ENCODE peak calls at places on chromosomes 12 and 14, in ten cellular contexts. M is psoas muscle, Y is lower leg skin, D is Peyer's patch, P is bronchial epithelial cell, X is glutamatergic neuron, J is A673, H is thyroid gland, G is astrocyte of the spinal cord, U is progenitor cell of endocrine pancreas. R is an unnamed sample.

GRCh38 chr12:94988471-94988870 is 15.0 kb downstream of the NDUFA12 start:
- DNase-seq in D (no peak), G (no peak), Y (no peak), X (no peak), M (no peak), J (no peak), P (no peak), H (no peak), U (no peak), R (no peak)

GRCh38 chr14:104877806-104878550 is 12.9 kb downstream of the CEP170B start:
- DNase-seq in J (no peak), M (peak), D (no peak), U (no peak), X (no peak), Y (no peak), G (no peak), P (no peak), H (no peak), R (no peak)

GRCh38 chr14:48725001-48725734 is 861.0 kb downstream of the RPS29 start:
- DNase-seq in M (no peak), U (no peak), H (no peak), G (peak), Y (no peak), J (no peak), D (no peak), P (no peak), X (no peak), R (no peak)

GRCh38 chr12:70920251-70920851 is at the start of gene PTPRR:
- DNase-seq in H (peak), D (no peak), J (peak), Y (no peak), G (no peak), U (no peak), P (no peak), M (no peak), X (peak), R (peak)

GRCh38 chr14:73477618-73478266 is 13.0 kb upstream of the RIOX1 start:
- DNase-seq in U (no peak), D (no peak), Y (peak), G (no peak), M (no peak), H (no peak), P (peak), X (no peak), J (no peak), R (no peak)

GRCh38 chr14:91297081-91297711 is 52.7 kb upstream of the GPR68 start:
- DNase-seq in P (no peak), H (no peak), G (no peak), M (no peak), U (no peak), X (no peak), D (no peak), J (no peak), Y (no peak), R (no peak)

GRCh38 chr12:12839886-12840285 is 26.7 kb downstream of the DDX47 start:
- DNase-seq in D (no peak), H (peak), Y (peak), P (peak), J (peak), G (peak), M (peak), X (no peak), U (no peak), R (no peak)

GRCh38 chr14:77026166-77026929 is 2.2 kb downstream of the IRF2BPL start:
- DNase-seq in X (no peak), Y (no peak), G (peak), D (no peak), J (peak), M (peak), U (no peak), P (no peak), H (peak), R (no peak)

GRCh38 chr12:92528097-92528496 is 174.7 kb upstream of the PLEKHG7 start:
- DNase-seq in M (no peak), Y (no peak), J (no peak), X (no peak), D (no peak), P (no peak), G (no peak), U (no peak), H (no peak), R (no peak)

GRCh38 chr12:109523504-109523903 is 46.1 kb downstream of the UBE3B start:
- DNase-seq in U (no peak), M (no peak), G (no peak), P (no peak), X (no peak), J (no peak), D (no peak), Y (no peak), H (no peak), R (no peak)

GRCh38 chr12:122981036-122981471 is 573 bp downstream of the ARL6IP4 start:
- DNase-seq in G (no peak), Y (no peak), P (no peak), X (peak), U (no peak), H (no peak), M (no peak), D (no peak), J (no peak), R (no peak)

GRCh38 chr12:46711756-46712155 is 114.0 kb downstream of the SLC38A4 start:
- DNase-seq in G (no peak), D (no peak), U (no peak), P (no peak), Y (no peak), X (no peak), H (no peak), J (no peak), M (no peak), R (no peak)

GRCh38 chr14:64825498-64825897 is 54.2 kb downstream of the SPTB start:
- DNase-seq in J (no peak), X (no peak), P (no peak), H (no peak), M (peak), G (no peak), D (no peak), U (no peak), Y (peak), R (no peak)

GRCh38 chr12:106195638-106196037 is 52.2 kb downstream of the CKAP4 start:
- DNase-seq in M (peak), U (no peak), G (peak), P (no peak), X (no peak), J (no peak), D (peak), H (peak), Y (peak), R (no peak)

GRCh38 chr14:77086951-77087350 is 11.1 kb upstream of the CIPC start:
- DNase-seq in G (no peak), P (peak), Y (no peak), X (no peak), M (no peak), H (no peak), U (no peak), J (no peak), D (no peak), R (no peak)

GRCh38 chr12:122297494-122297893 is 31.2 kb upstream of the VPS33A start:
- DNase-seq in J (no peak), Y (no peak), G (no peak), P (no peak), D (no peak), X (no peak), M (no peak), H (no peak), U (no peak), R (no peak)

GRCh38 chr12:103799504-103800251 is 41.4 kb downstream of the NT5DC3 start:
- DNase-seq in M (peak), U (no peak), P (peak), Y (no peak), H (peak), X (no peak), D (no peak), G (peak), J (peak), R (no peak)

GRCh38 chr14:90574640-90575131 is 177.9 kb downstream of the CALM1 start:
- DNase-seq in J (no peak), D (no peak), P (no peak), G (no peak), Y (no peak), X (no peak), U (no peak), M (peak), H (no peak), R (no peak)

GRCh38 chr12:131196220-131196619 is 242.5 kb downstream of the ADGRD1 start:
- DNase-seq in Y (peak), M (no peak), J (no peak), H (no peak), G (no peak), P (no peak), D (no peak), X (no peak), U (no peak), R (no peak)

GRCh38 chr14:92382677-92383076 is 59.7 kb downstream of the SLC24A4 start:
- DNase-seq in M (no peak), U (no peak), H (no peak), X (no peak), J (no peak), P (peak), D (no peak), Y (no peak), G (no peak), R (no peak)

GRCh38 chr14:91373591-91374245 is 43.9 kb downstream of the CCDC88C start:
- DNase-seq in G (no peak), D (peak), U (no peak), J (peak), M (no peak), H (no peak), X (peak), P (no peak), Y (no peak), R (no peak)

GRCh38 chr12:31315089-31315725 is 10.7 kb downstream of the SINHCAF start:
- DNase-seq in Y (no peak), H (no peak), P (no peak), G (no peak), X (no peak), D (no peak), M (no peak), J (no peak), U (no peak), R (no peak)

GRCh38 chr14:66099931-66100330 is 386.2 kb upstream of the CCDC196 start:
- DNase-seq in H (no peak), J (no peak), G (no peak), U (no peak), Y (no peak), P (no peak), X (no peak), D (no peak), M (no peak), R (no peak)

GRCh38 chr12:87784350-87784749 is 244.9 kb downstream of the C12orf50 start:
- DNase-seq in Y (no peak), J (no peak), G (no peak), X (no peak), M (no peak), H (no peak), D (no peak), U (no peak), P (no peak), R (no peak)

GRCh38 chr12:106113042-106113441 is 25.7 kb downstream of the NUAK1 start:
- DNase-seq in U (no peak), J (no peak), G (peak), H (no peak), P (peak), M (no peak), D (no peak), X (no peak), Y (no peak), R (no peak)

GRCh38 chr12:12943589-12944260 is 8.2 kb downstream of the GPRC5D start:
- DNase-seq in X (no peak), J (no peak), G (no peak), Y (no peak), U (no peak), M (no peak), D (no peak), H (no peak), P (no peak), R (no peak)

GRCh38 chr14:67766035-67766680 is 50.2 kb downstream of the ZFYVE26 start:
- DNase-seq in M (no peak), H (no peak), Y (no peak), G (no peak), J (no peak), D (no peak), U (no peak), P (no peak), X (no peak), R (no peak)

GRCh38 chr12:104063712-104064030 is 660 bp upstream of the HCFC2 start:
- DNase-seq in H (peak), X (no peak), M (no peak), J (no peak), G (peak), U (no peak), D (no peak), Y (peak), P (peak), R (no peak)

GRCh38 chr12:48003226-48004038 is 844 bp downstream of the COL2A1 start:
- DNase-seq in Y (peak), D (no peak), J (peak), P (no peak), G (peak), U (no peak), X (no peak), H (no peak), M (no peak), R (peak)

GRCh38 chr14:105880616-105881015 is 354.2 kb downstream of the TMEM121 start:
- DNase-seq in J (no peak), P (no peak), Y (no peak), X (peak), D (peak), H (no peak), M (peak), G (no peak), U (no peak), R (no peak)

DNA sequence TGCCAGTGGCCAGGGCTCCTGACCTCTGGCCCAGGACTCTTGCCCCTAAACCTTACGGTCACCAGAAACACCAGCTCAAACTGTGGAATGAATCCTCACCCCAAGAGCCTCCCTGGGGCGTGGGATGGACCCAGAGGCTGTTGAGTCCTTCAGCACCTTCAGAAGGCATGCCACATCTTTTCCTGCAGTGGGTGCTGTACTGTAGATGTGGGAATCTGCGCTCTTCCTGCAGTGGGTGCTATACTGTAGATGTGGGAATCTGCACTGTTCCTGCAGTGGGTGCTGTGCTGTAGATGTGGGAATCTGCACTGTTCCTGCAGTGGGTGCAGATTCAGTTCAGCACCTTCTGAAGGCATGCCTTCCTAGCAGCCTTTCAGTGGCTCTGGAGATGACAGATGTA is 1.2 kb downstream of the KRT82 start:
- DNase-seq in J (no peak), G (no peak), H (no peak), P (no peak), D (no peak), X (no peak), U (no peak), Y (no peak), M (no peak), R (no peak)
- TF ChIP-seq CTCF in J (peak), G (no peak), H (no peak), P (no peak), D (no peak), X (no peak), U (no peak), Y (no peak), M (no peak), R (no peak)

GRCh38 chr14:39368261-39368959 is 63.8 kb downstream of the FBXO33 start:
- DNase-seq in H (peak), P (peak), G (peak), J (peak), M (no peak), Y (no peak), X (peak), D (no peak), U (peak), R (peak)
- TF ChIP-seq CTCF in H (peak), P (peak), G (peak), J (peak), M (peak), Y (no peak), X (peak), D (peak), U (peak), R (peak)

GRCh38 chr12:56720696-56721615 is 4.1 kb downstream of the NACA start:
- DNase-seq in D (no peak), X (no peak), J (no peak), G (no peak), P (peak), U (no peak), Y (peak), M (no peak), H (no peak), R (no peak)

GRCh38 chr12:56718167-56718566 is 6.9 kb downstream of the NACA start:
- DNase-seq in X (no peak), P (no peak), U (no peak), G (no peak), H (no peak), J (no peak), M (no peak), D (no peak), Y (peak), R (no peak)

GRCh38 chr12:56716933-56717880 is 7.9 kb downstream of the NACA start:
- DNase-seq in M (no peak), J (no peak), X (no peak), D (no peak), Y (peak), U (no peak), P (no peak), G (no peak), H (no peak), R (no peak)

GRCh38 chr12:56718636-56719035 is 6.5 kb downstream of the NACA start:
- DNase-seq in U (no peak), D (no peak), M (no peak), P (no peak), Y (peak), G (no peak), H (no peak), J (no peak), X (no peak), R (no peak)

DNA sequence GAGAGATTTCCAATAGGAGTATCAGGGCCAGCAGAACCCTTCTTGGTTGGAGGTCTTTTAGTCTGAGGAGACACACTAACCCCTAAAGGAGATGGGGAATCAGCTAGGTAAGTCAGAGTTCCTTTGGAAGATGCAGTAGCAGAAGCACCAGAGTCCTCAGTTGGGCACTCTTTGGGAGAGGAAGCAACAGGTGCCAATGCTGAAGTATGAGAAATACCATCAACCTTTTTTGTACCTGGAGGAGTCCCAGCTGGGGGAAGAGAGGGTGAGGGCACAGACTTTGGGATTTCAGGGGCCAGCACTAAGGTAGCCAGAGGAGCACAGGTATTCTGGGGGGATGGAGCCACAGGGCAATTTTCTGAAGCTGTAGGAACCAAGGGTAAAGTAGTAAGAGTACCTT is 6.0 kb downstream of the NACA start:
- DNase-seq in G (no peak), P (no peak), X (no peak), H (no peak), J (no peak), M (no peak), Y (no peak), U (no peak), D (no peak), R (no peak)
- TF ChIP-seq CTCF in G (no peak), P (no peak), X (no peak), H (no peak), J (no peak), M (no peak), Y (no peak), U (no peak), D (no peak), R (no peak)

DNA sequence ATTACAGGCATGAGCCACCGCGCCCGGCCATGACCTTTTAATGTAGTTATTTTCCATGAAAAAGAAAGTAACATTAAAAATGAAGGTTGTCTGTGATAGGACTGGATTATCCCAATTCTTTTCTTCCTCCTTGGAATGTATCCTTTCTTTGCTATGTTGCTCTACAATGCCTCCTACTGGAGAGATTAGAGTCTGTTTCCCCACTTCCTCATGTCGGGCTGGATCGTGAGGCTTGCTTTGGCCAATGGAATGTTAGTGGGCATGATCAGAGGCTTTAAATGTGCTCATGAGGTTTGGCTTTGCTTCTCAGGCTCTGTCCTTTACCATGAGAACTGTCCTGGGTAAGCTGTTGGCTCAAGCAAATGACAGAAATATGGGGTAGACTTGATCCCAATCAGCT is 34.7 kb upstream of the SOCS2 start:
- DNase-seq in H (no peak), J (no peak), P (no peak), X (no peak), M (no peak), G (no peak), D (no peak), Y (no peak), U (no peak), R (no peak)
- TF ChIP-seq CTCF in H (no peak), J (peak), P (no peak), X (peak), M (no peak), G (no peak), D (no peak), Y (no peak), U (peak), R (no peak)

DNA sequence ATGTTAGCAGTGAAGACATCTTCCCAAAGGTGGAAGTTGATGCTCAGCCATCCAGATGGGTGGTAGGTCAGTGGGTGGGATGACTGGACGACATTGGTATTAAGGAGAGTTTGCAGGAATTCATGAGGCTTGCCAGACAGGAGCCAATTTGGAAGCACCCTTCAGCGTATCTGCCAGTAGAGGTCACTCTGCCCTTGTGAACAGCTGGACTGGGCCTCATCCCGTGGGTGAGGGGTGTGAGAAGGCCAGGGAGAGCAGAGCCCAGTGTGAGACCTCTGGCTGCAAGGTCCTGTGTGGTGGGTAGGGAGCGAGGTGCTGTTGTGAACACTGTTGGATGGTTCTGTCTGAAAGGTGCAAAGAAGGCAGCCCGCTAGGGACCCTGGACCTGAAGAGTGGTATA is 37.7 kb downstream of the SLC5A8 start:
- DNase-seq in J (peak), H (peak), D (no peak), U (no peak), P (peak), G (no peak), M (no peak), Y (no peak), X (peak), R (no peak)
- TF ChIP-seq CTCF in J (peak), H (peak), D (no peak), U (peak), P (no peak), G (no peak), M (no peak), Y (no peak), X (no peak), R (peak)

GRCh38 chr12:44000309-44000952 is 164.6 kb downstream of the TMEM117 start:
- DNase-seq in H (peak), X (peak), J (peak), U (peak), P (peak), M (no peak), Y (no peak), D (no peak), G (peak), R (peak)
- TF ChIP-seq CTCF in H (no peak), X (peak), J (peak), U (peak), P (peak), M (peak), Y (no peak), D (peak), G (peak), R (peak)

GRCh38 chr12:85156569-85156968 is 120.4 kb downstream of the LRRIQ1 start:
- DNase-seq in D (no peak), P (no peak), Y (no peak), X (no peak), H (no peak), G (no peak), M (no peak), J (peak), U (no peak), R (no peak)
- TF ChIP-seq CTCF in D (no peak), P (no peak), Y (no peak), X (no peak), H (no peak), G (no peak), M (no peak), J (peak), U (no peak), R (no peak)

GRCh38 chr12:49232940-49233841 is 31.7 kb upstream of the TUBA1C start:
- DNase-seq in P (no peak), D (no peak), X (peak), J (peak), Y (no peak), G (peak), M (peak), U (peak), H (no peak), R (peak)
- TF ChIP-seq CTCF in P (no peak), D (no peak), X (no peak), J (peak), Y (no peak), G (peak), M (no peak), U (no peak), H (no peak), R (no peak)

GRCh38 chr12:132783917-132784531 is 22.4 kb upstream of the ANKLE2 start:
- DNase-seq in Y (no peak), X (no peak), G (no peak), P (no peak), D (no peak), J (no peak), H (no peak), U (no peak), M (no peak), R (no peak)
- TF ChIP-seq CTCF in Y (no peak), X (no peak), G (no peak), P (no peak), D (no peak), J (no peak), H (no peak), U (no peak), M (no peak), R (no peak)

R was measured in neural crest cell.